ENCODE peak calls at places on chromosomes 13 and 19, in four cellular contexts. One of them, this sample, is unnamed.
A peak's percentile ranks its signal among the peaks of the same experiment; 100 is the strongest.

GRCh38 chr13:75385708-75386083 is 96.3 kb downstream of the TBC1D4 start:
- DNase-seq in omental fat pad: no peak
- DNase-seq in HFFc6: no peak
- DNase-seq in GM06990: no peak
- DNase-seq in this sample: no peak

GRCh38 chr19:3785938-3786824 is at the start of gene MATK:
- DNase-seq in omental fat pad: no peak
- DNase-seq in HFFc6: no peak
- DNase-seq in GM06990: no peak
- DNase-seq in this sample: peak; percentile 53

GRCh38 chr19:44706506-44707236 is 7.7 kb downstream of the CEACAM16 start:
- DNase-seq in omental fat pad: no peak
- DNase-seq in HFFc6: no peak
- DNase-seq in GM06990: no peak
- DNase-seq in this sample: no peak

GRCh38 chr19:52987221-52987620 is 24.5 kb upstream of the ZNF816 start:
- DNase-seq in omental fat pad: no peak
- DNase-seq in HFFc6: no peak
- DNase-seq in GM06990: no peak
- DNase-seq in this sample: no peak

GRCh38 chr13:43664700-43665191 is 122.0 kb downstream of the ENOX1 start:
- DNase-seq in omental fat pad: no peak
- DNase-seq in HFFc6: peak; percentile 67
- DNase-seq in GM06990: no peak
- DNase-seq in this sample: no peak

GRCh38 chr19:9862897-9863296 is 27.8 kb downstream of the PIN1 start:
- DNase-seq in omental fat pad: no peak
- DNase-seq in HFFc6: no peak
- DNase-seq in GM06990: no peak
- DNase-seq in this sample: no peak

GRCh38 chr13:95714142-95714832 is 37.3 kb downstream of the DNAJC3 start:
- DNase-seq in omental fat pad: no peak
- DNase-seq in HFFc6: peak; percentile 90
- DNase-seq in GM06990: no peak
- DNase-seq in this sample: no peak

GRCh38 chr13:98462946-98463345 is 114.0 kb downstream of the STK24 start:
- DNase-seq in omental fat pad: no peak
- DNase-seq in HFFc6: no peak
- DNase-seq in GM06990: no peak
- DNase-seq in this sample: no peak

GRCh38 chr13:59771272-59771671 is 392.5 kb downstream of the DIAPH3 start:
- DNase-seq in omental fat pad: no peak
- DNase-seq in HFFc6: peak; percentile 35
- DNase-seq in GM06990: no peak
- DNase-seq in this sample: no peak

GRCh38 chr13:20796791-20797513 is 23.2 kb upstream of the EEF1AKMT1 start:
- DNase-seq in omental fat pad: no peak
- DNase-seq in HFFc6: peak; percentile 60
- DNase-seq in GM06990: no peak
- DNase-seq in this sample: no peak

GRCh38 chr19:17450264-17451075 is 2.0 kb upstream of the TMEM221 start:
- DNase-seq in omental fat pad: no peak
- DNase-seq in HFFc6: no peak
- DNase-seq in GM06990: peak; percentile 35
- DNase-seq in this sample: no peak

DNA sequence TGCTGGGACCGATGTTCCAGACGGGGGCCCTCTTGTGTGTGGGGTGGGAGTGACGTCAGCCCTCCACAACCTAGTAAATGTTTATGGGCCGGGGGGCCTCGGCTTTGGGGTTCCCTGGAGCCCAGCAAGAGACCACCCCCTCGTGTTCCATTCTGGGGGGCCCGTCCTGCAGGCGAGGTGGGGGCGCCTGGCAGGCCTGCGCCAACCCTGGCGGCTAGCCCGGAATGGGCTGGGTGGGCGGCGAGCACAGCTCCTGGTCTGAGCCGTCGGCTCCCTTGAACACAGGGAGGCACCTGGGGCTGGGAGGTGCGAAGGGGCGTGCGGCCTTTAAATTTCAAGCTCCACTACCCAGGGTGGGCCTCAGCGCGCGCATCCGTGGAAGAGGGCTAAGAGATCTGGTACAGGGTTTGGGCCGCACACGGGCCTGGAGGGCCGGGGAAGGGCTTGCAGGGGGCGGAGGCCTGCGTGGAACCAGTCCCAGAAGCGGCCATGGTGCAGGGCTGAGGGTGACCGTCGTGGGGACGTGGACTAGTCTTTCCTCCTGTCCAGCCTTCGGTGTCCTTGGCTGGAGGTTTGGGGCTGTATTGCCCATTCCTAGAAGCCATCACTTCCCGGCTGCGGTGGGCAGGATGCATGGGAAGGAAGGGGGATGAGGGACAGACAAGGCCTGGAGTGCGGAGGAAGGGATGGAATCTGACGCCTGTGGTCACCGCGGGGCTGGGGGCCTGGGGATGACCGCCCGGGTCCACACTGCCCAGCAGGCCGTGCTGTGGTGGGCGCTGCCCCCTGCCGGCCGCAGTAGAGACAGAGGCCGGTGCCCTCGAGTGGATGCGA is 11.4 kb downstream of the NDUFA11 start:
- DNase-seq in omental fat pad: no peak
- DNase-seq in HFFc6: no peak
- DNase-seq in GM06990: no peak
- DNase-seq in this sample: no peak
- TF ChIP-seq CTCF in omental fat pad: peak; percentile 13
- TF ChIP-seq CTCF in HFFc6: peak; percentile 86
- TF ChIP-seq CTCF in GM06990: peak; percentile 60
- TF ChIP-seq CTCF in this sample: peak; percentile 54

DNA sequence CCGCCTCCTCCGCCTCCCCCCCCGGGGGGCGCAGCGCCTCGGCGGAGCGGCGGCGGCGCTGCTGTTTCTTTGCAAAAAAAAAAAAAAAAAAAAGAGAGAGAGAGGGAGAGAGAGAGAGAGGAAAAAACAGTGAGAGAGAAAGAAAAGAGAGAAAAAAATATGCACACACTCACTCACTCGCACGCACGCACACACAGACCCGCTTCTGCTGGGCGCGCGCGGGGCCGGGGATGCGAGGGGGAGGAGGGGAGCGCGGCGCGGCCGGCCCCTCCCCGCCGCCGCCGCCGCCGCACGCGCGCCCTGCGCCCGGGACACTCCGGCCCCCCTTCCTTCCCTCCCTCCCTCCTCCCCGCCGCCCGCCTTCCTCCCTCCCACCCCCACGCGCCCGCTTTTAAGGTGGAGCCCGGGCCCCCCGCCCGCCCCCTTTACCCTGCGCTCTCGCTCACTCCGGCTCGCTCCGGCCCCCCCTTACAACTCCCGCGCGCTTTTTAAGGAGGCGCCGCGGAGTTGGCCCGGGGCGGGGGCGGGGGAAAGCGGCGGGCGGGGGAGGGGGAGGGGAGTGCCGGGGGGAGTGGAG is at the start of gene SAMD1:
- DNase-seq in omental fat pad: peak; percentile 47
- DNase-seq in HFFc6: peak; percentile 53
- DNase-seq in GM06990: peak; percentile 88
- DNase-seq in this sample: peak; percentile 78
- TF ChIP-seq CTCF in omental fat pad: no peak
- TF ChIP-seq CTCF in HFFc6: no peak
- TF ChIP-seq CTCF in GM06990: no peak
- TF ChIP-seq CTCF in this sample: no peak

DNA sequence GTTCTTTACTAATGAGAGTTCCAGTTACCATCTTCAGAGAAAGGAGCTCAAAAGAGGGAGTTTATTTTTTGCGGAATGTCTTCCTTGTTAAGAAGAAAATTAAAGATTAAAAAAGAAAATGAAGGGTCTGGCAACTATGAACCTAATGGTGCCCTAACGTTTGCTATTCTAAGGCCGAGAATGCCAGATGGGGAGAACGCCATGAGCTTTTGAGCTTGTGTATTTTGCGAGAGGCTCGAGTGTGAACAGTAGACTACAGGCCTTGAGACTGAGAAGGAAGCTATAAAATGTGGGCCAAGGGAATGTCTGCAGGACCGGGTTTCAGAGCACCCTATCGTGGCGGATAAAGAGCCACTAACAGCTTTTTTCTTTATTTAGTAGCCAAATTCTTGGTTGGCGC is 6.7 kb downstream of the FGF14 start:
- DNase-seq in omental fat pad: no peak
- DNase-seq in HFFc6: no peak
- DNase-seq in GM06990: no peak
- DNase-seq in this sample: no peak
- TF ChIP-seq CTCF in omental fat pad: no peak
- TF ChIP-seq CTCF in HFFc6: no peak
- TF ChIP-seq CTCF in GM06990: no peak
- TF ChIP-seq CTCF in this sample: no peak

GRCh38 chr19:38837304-38837626 is 5.7 kb upstream of the ECH1 start:
- DNase-seq in omental fat pad: no peak
- DNase-seq in HFFc6: no peak
- DNase-seq in GM06990: no peak
- DNase-seq in this sample: no peak
- TF ChIP-seq CTCF in omental fat pad: no peak
- TF ChIP-seq CTCF in HFFc6: no peak
- TF ChIP-seq CTCF in GM06990: no peak
- TF ChIP-seq CTCF in this sample: no peak

GRCh38 chr19:58353717-58354477 is 605 bp upstream of the A1BG start:
- DNase-seq in omental fat pad: no peak
- DNase-seq in HFFc6: no peak
- DNase-seq in GM06990: no peak
- DNase-seq in this sample: no peak
- TF ChIP-seq CTCF in omental fat pad: no peak
- TF ChIP-seq CTCF in HFFc6: no peak
- TF ChIP-seq CTCF in GM06990: no peak
- TF ChIP-seq CTCF in this sample: no peak